ENCODE peak calls at places on chromosomes 5 and 9, in nine cellular contexts. V is CD4-positive, alpha-beta T cell; C is endothelial cell of umbilical vein; F is HCEC 1CT; P is activated T-helper 1 cell treated with anti-CD3 and anti-CD28 coated beads, Interleukin-12 subunit alpha, Interleukin-12 subunit beta, Interleukin-2, Interleukin-4 antibody, amounts not matched to agents 30 ng/mL and 10 ng/mL and 1 ng/mL, durations not matched to agents 14 hours and 24 hours and 36 hours; E is coronary artery; D is heart left ventricle; W is neuronal stem cell; S is T-cell. A is an unnamed sample.

GRCh38 chr5:126579716-126580115 is 15.3 kb downstream of the ALDH7A1 start:
- DNase-seq in D (no peak), C (no peak), E (no peak), F (no peak), P (no peak), V (no peak), W (no peak), S (no peak), A (no peak)

GRCh38 chr9:99050292-99050911 is 54.5 kb upstream of the TGFBR1 start:
- DNase-seq in C (no peak), D (no peak), W (no peak), V (no peak), E (no peak), F (peak), S (no peak), P (no peak), A (peak)

GRCh38 chr5:68770566-68770965 is 323.2 kb upstream of the SLC30A5 start:
- DNase-seq in C (no peak), P (no peak), E (no peak), W (no peak), F (no peak), V (no peak), S (no peak), D (no peak), A (no peak)

GRCh38 chr5:91865920-91866319 is 482.8 kb upstream of the ARRDC3 start:
- DNase-seq in E (no peak), V (no peak), C (no peak), F (peak), S (no peak), P (no peak), D (no peak), W (no peak), A (no peak)

GRCh38 chr9:138053321-138053868 is 175.8 kb downstream of the CACNA1B start:
- DNase-seq in F (no peak), S (no peak), V (no peak), W (no peak), C (no peak), E (no peak), P (no peak), D (peak), A (no peak)

GRCh38 chr5:62778327-62779009 is 199.8 kb downstream of the LRRC70 start:
- DNase-seq in E (no peak), C (no peak), W (no peak), F (no peak), D (no peak), P (no peak), V (no peak), S (no peak), A (no peak)

GRCh38 chr5:157750320-157750719 is 6.8 kb downstream of the LSM11 start:
- DNase-seq in E (no peak), P (no peak), C (peak), S (no peak), W (no peak), F (peak), D (no peak), V (no peak), A (peak)

GRCh38 chr9:2576631-2577030 is 45.0 kb upstream of the VLDLR start:
- DNase-seq in V (no peak), D (no peak), F (no peak), S (no peak), P (no peak), C (peak), E (no peak), W (no peak), A (no peak)

GRCh38 chr9:97441729-97442128 is 29.8 kb downstream of the TDRD7 start:
- DNase-seq in P (no peak), V (no peak), S (no peak), E (no peak), W (no peak), F (no peak), D (no peak), C (peak), A (peak)

GRCh38 chr5:125162714-125163113 is 416.3 kb upstream of the ZNF608 start:
- DNase-seq in S (no peak), F (no peak), E (no peak), P (no peak), V (no peak), D (no peak), C (no peak), W (no peak), A (no peak)

GRCh38 chr9:87442451-87442850 is 55.2 kb upstream of the DAPK1 start:
- DNase-seq in V (no peak), S (no peak), D (no peak), P (no peak), W (no peak), F (no peak), E (no peak), C (no peak), A (no peak)

GRCh38 chr5:92749943-92750342 is 831.1 kb downstream of the NR2F1-AS1 start:
- DNase-seq in W (peak), E (no peak), V (no peak), F (peak), S (no peak), P (no peak), C (peak), D (no peak), A (peak)

GRCh38 chr5:40549611-40550010 is 130.1 kb upstream of the PTGER4 start:
- DNase-seq in V (no peak), F (peak), P (no peak), W (no peak), D (no peak), E (no peak), S (no peak), C (no peak), A (peak)

GRCh38 chr5:172104021-172104420 is 84.0 kb downstream of the STK10 start:
- DNase-seq in S (no peak), W (no peak), C (no peak), E (no peak), V (no peak), F (no peak), P (no peak), D (no peak), A (no peak)

GRCh38 chr5:1511037-1511436 is 12.7 kb downstream of the LPCAT1 start:
- DNase-seq in E (no peak), V (no peak), S (no peak), P (no peak), C (no peak), W (no peak), D (peak), F (no peak), A (no peak)

GRCh38 chr5:61638476-61638875 is 306.4 kb downstream of the ZSWIM6 start:
- DNase-seq in C (no peak), P (no peak), F (no peak), D (peak), W (no peak), S (no peak), E (no peak), V (no peak), A (no peak)

GRCh38 chr5:8061140-8061469 is 192.2 kb downstream of the MTRR start:
- DNase-seq in E (no peak), V (no peak), S (no peak), F (no peak), W (no peak), P (no peak), D (no peak), C (no peak), A (no peak)

GRCh38 chr9:109411818-109412352 is 86.2 kb downstream of the PTPN3 start:
- DNase-seq in S (no peak), W (no peak), V (no peak), E (no peak), C (no peak), P (no peak), D (no peak), F (peak), A (no peak)

GRCh38 chr5:99187611-99188010 is 258.8 kb upstream of the CHD1 start:
- DNase-seq in S (no peak), V (no peak), C (peak), F (no peak), P (no peak), E (no peak), D (no peak), W (no peak), A (no peak)

GRCh38 chr5:113524927-113525326 is 11.4 kb downstream of the YTHDC2 start:
- DNase-seq in V (no peak), F (peak), E (no peak), C (peak), D (no peak), P (no peak), S (no peak), W (no peak), A (no peak)

GRCh38 chr5:52985306-52985705 is 3.8 kb upstream of the ITGA2 start:
- DNase-seq in E (no peak), W (no peak), F (peak), S (no peak), V (no peak), D (no peak), P (no peak), C (peak), A (no peak)

GRCh38 chr9:132409828-132410528 is at the start of gene CFAP77:
- DNase-seq in E (no peak), S (peak), F (peak), P (no peak), D (peak), W (peak), V (peak), C (peak), A (no peak)

GRCh38 chr9:123418052-123418430 is 62.0 kb downstream of the CRB2 start:
- DNase-seq in V (no peak), D (no peak), C (no peak), W (no peak), S (no peak), F (no peak), E (no peak), P (no peak), A (no peak)

GRCh38 chr5:141908796-141909195 is 14.9 kb upstream of the DELE1 start:
- DNase-seq in S (no peak), E (no peak), V (no peak), W (no peak), F (peak), C (no peak), P (no peak), D (no peak), A (peak)